ENCODE peak calls at places on chromosomes 4 and X, in seven cellular contexts. I, K, N, E, B, F and U are unnamed samples.

GRCh38 chr4:145779319-145779801 is 99.4 kb downstream of the C4orf51 start:
- DNase-seq in F (peak), E (no peak), K (no peak), N (peak), B (peak), I (no peak), U (peak)

GRCh38 chr4:125547842-125548241 is 233.1 kb downstream of the FAT4 start:
- DNase-seq in B (no peak), I (no peak), E (no peak), N (no peak), K (peak), F (peak), U (peak)

GRCh38 chrX:47158131-47158530 is 13.1 kb downstream of the RBM10 start:
- DNase-seq in B (no peak), E (no peak), K (no peak), I (no peak), N (no peak), F (no peak), U (no peak)

GRCh38 chrX:20829665-20830481 is 544.3 kb upstream of the CNKSR2 start:
- DNase-seq in B (no peak), F (peak), I (no peak), N (no peak), E (no peak), K (no peak), U (peak)

GRCh38 chr4:7187691-7188090 is 4.6 kb upstream of the SORCS2 start:
- DNase-seq in E (no peak), I (no peak), F (no peak), N (no peak), K (no peak), B (no peak), U (no peak)

GRCh38 chr4:86791126-86791525 is 58.1 kb downstream of the SLC10A6 start:
- DNase-seq in F (peak), B (peak), E (peak), K (no peak), N (peak), I (no peak), U (no peak)

GRCh38 chr4:1759818-1760223 is 33.3 kb upstream of the FGFR3 start:
- DNase-seq in F (no peak), N (no peak), I (no peak), K (no peak), B (no peak), E (no peak), U (no peak)

GRCh38 chr4:185587444-185588161 is 52.3 kb upstream of the PDLIM3 start:
- DNase-seq in F (peak), N (peak), I (no peak), E (peak), K (peak), B (no peak), U (peak)

GRCh38 chr4:37802068-37802666 is 24.3 kb upstream of the PGM2 start:
- DNase-seq in K (peak), I (peak), B (no peak), N (peak), F (peak), E (peak), U (peak)

GRCh38 chr4:153068751-153069150 is 132.6 kb downstream of the FHDC1 start:
- DNase-seq in K (no peak), N (no peak), B (no peak), E (no peak), I (no peak), F (no peak), U (no peak)

GRCh38 chr4:48986654-48987164 is 634 bp downstream of the CWH43 start:
- DNase-seq in K (no peak), E (no peak), B (no peak), I (no peak), N (no peak), F (no peak), U (no peak)

GRCh38 chrX:133335027-133335426 is 80.3 kb downstream of the GPC4 start:
- DNase-seq in B (no peak), E (no peak), K (peak), I (no peak), N (peak), F (peak), U (peak)

GRCh38 chrX:109902665-109903064 is 100.2 kb upstream of the TMEM164 start:
- DNase-seq in K (peak), N (no peak), I (no peak), F (no peak), B (no peak), E (no peak), U (peak)

GRCh38 chr4:23877758-23878229 is 12.1 kb downstream of the PPARGC1A start:
- DNase-seq in E (no peak), F (no peak), B (no peak), N (peak), K (peak), I (no peak), U (peak)

GRCh38 chrX:24063488-24063887 is 8.7 kb downstream of the EIF2S3 start:
- DNase-seq in K (no peak), B (no peak), N (no peak), I (no peak), E (no peak), F (no peak), U (no peak)

GRCh38 chr4:186669159-186669720 is 54.4 kb downstream of the FAT1 start:
- DNase-seq in N (peak), F (peak), I (no peak), E (peak), K (peak), B (no peak), U (peak)

GRCh38 chr4:77015390-77015789 is 60.4 kb downstream of the CCNI start:
- DNase-seq in B (no peak), N (peak), K (peak), I (no peak), E (peak), F (no peak), U (peak)

GRCh38 chrX:70504772-70505450 is 60.3 kb downstream of the DLG3 start:
- DNase-seq in E (no peak), N (no peak), F (no peak), K (no peak), B (no peak), I (no peak), U (no peak)

GRCh38 chrX:154648931-154649863 is 4.2 kb downstream of the CTAG2 start:
- DNase-seq in K (no peak), E (no peak), F (peak), I (no peak), B (no peak), N (no peak), U (no peak)

GRCh38 chr4:111601671-111602070 is 543.6 kb upstream of the FAM241A start:
- DNase-seq in B (no peak), N (no peak), K (peak), F (no peak), I (no peak), E (no peak), U (no peak)

GRCh38 chrX:121308276-121308805 is 260.9 kb downstream of the GLUD2 start:
- DNase-seq in I (no peak), B (no peak), N (peak), F (peak), K (no peak), E (peak), U (no peak)

GRCh38 chr4:150579591-150580234 is 2.2 kb upstream of the MAB21L2 start:
- DNase-seq in E (peak), K (peak), I (peak), F (peak), N (peak), B (no peak), U (peak)

GRCh38 chr4:142129931-142130330 is 493.5 kb downstream of the IL15 start:
- DNase-seq in F (peak), I (no peak), E (no peak), N (no peak), K (no peak), B (no peak), U (no peak)

GRCh38 chr4:70158576-70158975 is 4.5 kb downstream of the PRR27 start:
- DNase-seq in N (no peak), K (no peak), E (no peak), I (no peak), F (no peak), B (no peak), U (no peak)

GRCh38 chr4:5545271-5545670 is 163.1 kb downstream of the EVC2 start:
- DNase-seq in N (no peak), F (no peak), I (no peak), E (no peak), K (peak), B (no peak), U (no peak)

GRCh38 chr4:176988226-176988625 is 195.5 kb upstream of the VEGFC start:
- DNase-seq in E (no peak), F (peak), K (peak), N (peak), B (no peak), I (no peak), U (peak)

GRCh38 chr4:141614878-141615586 is 21.4 kb upstream of the IL15 start:
- DNase-seq in I (no peak), N (no peak), B (no peak), E (no peak), K (no peak), F (no peak), U (no peak)

GRCh38 chr4:74540193-74540592 is 95.3 kb downstream of the AREG start:
- DNase-seq in E (no peak), B (no peak), F (no peak), I (no peak), N (no peak), K (peak), U (no peak)

GRCh38 chrX:2485789-2486345 is 14.9 kb downstream of the DHRSX start:
- DNase-seq in K (no peak), B (no peak), I (no peak), E (no peak), F (no peak), N (no peak), U (no peak)

GRCh38 chr4:1373892-1374705 is 27.1 kb downstream of the UVSSA start:
- DNase-seq in N (no peak), I (no peak), E (no peak), F (no peak), B (no peak), K (no peak), U (no peak)

GRCh38 chrX:53211391-53211978 is 13.5 kb downstream of the KDM5C start:
- DNase-seq in F (no peak), K (peak), B (no peak), N (no peak), I (no peak), E (no peak), U (no peak)

GRCh38 chr4:19748911-19749473 is 502.7 kb upstream of the SLIT2 start:
- DNase-seq in N (no peak), E (no peak), F (no peak), K (peak), I (no peak), B (no peak), U (peak)

GRCh38 chr4:8646296-8647093 is 53.9 kb downstream of the CPZ start:
- DNase-seq in E (no peak), N (no peak), K (no peak), B (no peak), F (no peak), I (peak), U (no peak)

GRCh38 chr4:120415902-120416301 is 349.3 kb upstream of the MAD2L1 start:
- DNase-seq in N (peak), I (no peak), B (no peak), E (no peak), F (no peak), K (no peak), U (no peak)
- H2BK120ac ChIP-seq in N (no peak), I (no peak), B (no peak), E (no peak), F (no peak), K (no peak), U (no peak)

GRCh38 chr4:54120517-54120916 is 20.6 kb downstream of the GSX2 start:
- DNase-seq in E (no peak), N (no peak), I (no peak), K (no peak), B (no peak), F (no peak), U (no peak)

DNA sequence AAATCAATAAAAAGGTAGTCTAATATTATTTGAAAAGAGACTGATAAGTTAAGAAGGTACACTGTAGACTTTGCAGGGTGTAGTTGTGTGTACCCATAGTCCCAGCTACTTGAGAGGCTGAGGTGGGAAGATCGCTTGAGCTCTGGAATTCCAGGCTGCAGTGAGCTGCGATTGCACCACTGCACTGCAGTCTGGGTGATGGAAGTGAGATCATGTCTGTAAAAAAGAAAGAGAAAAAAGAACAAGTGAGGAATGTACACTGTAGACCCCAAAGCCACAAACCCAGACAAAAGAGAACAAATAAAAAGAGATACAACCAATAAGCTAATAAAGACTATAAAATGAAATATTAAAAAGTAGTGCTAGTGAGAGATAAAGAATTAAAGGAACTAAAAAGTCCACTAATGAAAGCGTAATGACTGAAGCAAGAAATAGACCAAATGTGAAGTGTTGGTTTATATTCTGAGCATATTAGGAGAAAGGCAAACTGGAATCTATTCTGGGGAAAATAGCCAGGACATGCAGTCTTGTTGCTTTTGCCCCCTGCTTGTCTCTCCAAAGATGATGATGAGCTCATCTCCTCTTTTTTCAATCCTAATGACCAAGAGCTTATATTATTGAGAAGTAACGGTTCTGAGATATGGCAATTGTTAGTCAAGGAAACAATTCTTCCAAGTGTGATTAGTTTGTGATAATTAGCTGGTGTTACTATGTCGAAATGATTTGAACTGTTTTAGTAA is 19.1 kb downstream of the GSX2 start:
- DNase-seq in N (no peak), I (no peak), E (no peak), F (no peak), B (no peak), K (peak), U (peak)
- H3K18ac ChIP-seq in N (no peak), I (no peak), E (no peak), F (no peak), B (no peak), K (no peak), U (peak)

DNA sequence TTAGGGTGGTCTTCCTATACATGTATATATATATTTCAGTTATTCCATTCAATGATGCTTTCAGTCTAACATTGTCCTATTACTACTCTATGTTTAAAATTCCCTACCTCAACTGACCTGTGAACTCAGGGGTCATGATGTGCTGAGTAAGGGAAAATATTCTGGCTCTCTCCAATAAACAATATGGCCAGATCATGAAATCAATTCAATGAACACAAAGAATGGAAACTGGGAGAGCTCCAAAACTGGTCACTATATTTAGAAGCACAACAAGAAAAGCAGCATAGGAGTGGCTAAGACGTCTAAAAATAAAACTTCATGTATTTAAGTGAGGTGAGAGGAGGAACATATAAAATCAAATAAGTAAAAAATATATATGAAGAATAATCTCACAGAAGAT is 304.5 kb downstream of the PPP3CA start:
- DNase-seq in F (no peak), B (no peak), E (no peak), I (no peak), N (no peak), K (no peak), U (no peak)
- H2BK120ac ChIP-seq in F (no peak), B (no peak), E (no peak), I (no peak), N (no peak), K (no peak), U (no peak)

DNA sequence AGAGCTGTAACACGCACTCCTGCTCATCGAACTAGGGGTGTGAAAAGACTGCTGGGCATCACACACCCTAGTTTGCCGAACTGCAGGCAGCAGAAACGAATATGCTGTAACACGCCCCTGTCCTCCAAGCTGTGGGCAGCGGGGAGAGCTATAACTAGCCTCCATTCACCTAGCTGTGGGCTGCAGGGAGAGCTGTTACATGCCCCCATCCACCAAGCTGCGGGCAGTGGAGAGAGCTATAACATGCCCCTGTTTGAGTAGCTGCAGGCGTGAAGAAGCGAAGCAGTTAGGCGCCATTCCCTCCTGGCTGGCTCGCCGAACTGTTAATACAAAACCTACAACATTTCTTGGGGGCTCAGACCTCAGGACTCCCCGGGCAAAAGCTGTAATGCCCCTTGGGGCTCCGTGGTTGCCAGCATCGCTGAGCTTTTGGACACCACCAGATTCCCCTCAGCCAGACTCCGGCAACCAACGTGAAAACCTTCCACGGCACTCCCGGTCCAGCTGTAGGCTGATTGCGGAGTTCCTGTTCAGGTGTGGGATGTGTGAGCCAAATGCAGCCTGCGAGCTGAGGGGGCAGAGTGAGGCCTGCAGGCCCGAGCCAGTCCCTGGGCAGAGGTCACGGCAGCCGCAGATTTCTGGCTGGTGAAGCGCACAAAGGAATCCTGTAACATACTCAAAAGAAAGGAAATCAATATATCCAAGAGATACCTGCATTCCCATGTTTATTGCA is 41.1 kb upstream of the ANKRD17 start:
- DNase-seq in B (no peak), K (no peak), E (no peak), F (peak), I (no peak), N (no peak), U (no peak)
- H3K18ac ChIP-seq in B (no peak), K (no peak), E (no peak), F (peak), I (no peak), N (no peak), U (no peak)

GRCh38 chr4:62898115-62898514 is 1511.1 kb downstream of the TECRL start:
- DNase-seq in E (no peak), K (no peak), B (no peak), F (no peak), I (no peak), N (no peak), U (no peak)
- H2BK120ac ChIP-seq in E (no peak), K (no peak), B (no peak), F (no peak), I (no peak), N (no peak), U (no peak)

DNA sequence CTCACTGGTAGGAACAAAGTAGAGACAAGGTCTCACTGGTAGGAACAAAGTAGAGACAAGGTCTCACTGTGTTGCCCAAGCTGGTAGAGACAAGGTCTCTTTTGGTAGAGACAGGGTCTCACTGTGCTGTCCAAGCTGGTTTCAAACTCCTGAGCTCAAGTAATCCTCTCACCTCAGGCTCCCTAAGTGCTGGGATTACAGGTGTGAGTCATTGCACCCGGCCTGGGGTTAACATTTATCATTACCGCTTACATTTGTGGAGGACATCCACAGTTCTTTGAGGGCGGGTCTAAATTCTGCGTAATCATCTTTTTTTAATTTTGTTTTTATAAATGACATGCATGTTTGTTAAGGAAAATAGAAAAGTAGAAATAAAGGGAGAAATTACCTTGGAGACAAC is 12.0 kb downstream of the RAB33B start:
- DNase-seq in K (no peak), N (no peak), B (no peak), E (no peak), I (no peak), F (no peak), U (no peak)
- H3K18ac ChIP-seq in K (no peak), N (no peak), B (no peak), E (no peak), I (no peak), F (no peak), U (no peak)

GRCh38 chrX:38880460-38880859 is 79.2 kb downstream of the MID1IP1 start:
- DNase-seq in I (no peak), E (no peak), B (no peak), K (peak), N (no peak), F (no peak), U (no peak)
- H2BK120ac ChIP-seq in I (no peak), E (no peak), B (no peak), K (peak), N (no peak), F (no peak), U (no peak)

DNA sequence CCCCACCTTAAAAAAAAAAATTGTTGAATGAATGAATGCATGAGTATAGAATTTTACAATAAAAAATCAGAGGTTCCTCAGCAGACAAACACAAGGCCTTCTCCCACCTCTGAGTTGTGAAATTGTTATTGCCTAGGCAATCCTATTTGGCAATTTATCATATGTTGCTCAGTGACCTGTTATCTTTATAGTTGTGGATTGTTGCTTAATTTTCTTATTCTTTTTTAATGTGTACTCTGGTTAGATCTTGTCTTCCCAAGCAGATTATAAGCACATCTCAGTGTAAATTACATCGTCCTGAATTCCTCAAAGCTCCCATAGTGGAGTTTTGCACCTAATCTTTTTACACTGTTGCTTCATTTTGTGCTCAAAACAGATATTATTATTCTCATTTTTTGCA is 71.9 kb downstream of the RBM47 start:
- DNase-seq in B (no peak), F (peak), E (no peak), I (no peak), K (no peak), N (no peak), U (no peak)
- H3K18ac ChIP-seq in B (no peak), F (no peak), E (no peak), I (no peak), K (no peak), N (no peak), U (no peak)

GRCh38 chr4:82694106-82694505 is 104.5 kb downstream of the SCD5 start:
- DNase-seq in N (no peak), E (no peak), I (no peak), K (no peak), F (no peak), B (no peak), U (no peak)
- H2BK120ac ChIP-seq in N (no peak), E (no peak), I (no peak), K (no peak), F (no peak), B (no peak), U (no peak)

GRCh38 chrX:10014462-10015373 is 47.6 kb downstream of the CLDN34 start:
- DNase-seq in I (peak), B (peak), E (peak), N (peak), F (peak), K (peak), U (peak)

GRCh38 chrX:10016516-10017132 is 49.5 kb downstream of the CLDN34 start:
- DNase-seq in B (no peak), K (no peak), N (no peak), F (peak), I (no peak), E (no peak), U (no peak)

GRCh38 chrX:10012776-10013175 is 45.6 kb downstream of the CLDN34 start:
- DNase-seq in F (no peak), E (no peak), I (no peak), N (no peak), K (no peak), B (no peak), U (no peak)

GRCh38 chrX:10017866-10018265 is 50.7 kb downstream of the CLDN34 start:
- DNase-seq in E (no peak), K (peak), I (no peak), N (peak), B (no peak), F (peak), U (peak)

GRCh38 chrX:10015711-10016515 is 48.8 kb downstream of the CLDN34 start:
- DNase-seq in K (peak), N (peak), I (no peak), E (peak), F (peak), B (no peak), U (peak)
- H3K18ac ChIP-seq in K (peak), N (peak), I (peak), E (no peak), F (peak), B (no peak), U (peak)